ENCODE peak calls at places on chromosomes 7 and 10, in eight cellular contexts. One of them, this sample, is unnamed.

GRCh38 chr7:44515595-44516268 is 25.3 kb upstream of the NUDCD3 start:
- DNase-seq in mesothelial cell of epicardium: no peak
- DNase-seq in stimulated activated CD8-positive, alpha-beta memory T cell treated with anti-CD3 and anti-CD28 coated beads, Interleukin-7, amount 100 ng/mL, for 1 hour: no peak
- DNase-seq in Jurkat, Clone E6-1: no peak
- DNase-seq in HCEC 1CT: no peak
- DNase-seq in kidney: no peak
- DNase-seq in mesenchymal stem cell: no peak
- DNase-seq in WERI-Rb-1: no peak
- DNase-seq in this sample: no peak

GRCh38 chr10:100186253-100186780 is 488 bp upstream of the ERLIN1 start:
- DNase-seq in kidney: peak
- DNase-seq in Jurkat, Clone E6-1: no peak
- DNase-seq in WERI-Rb-1: peak
- DNase-seq in stimulated activated CD8-positive, alpha-beta memory T cell treated with anti-CD3 and anti-CD28 coated beads, Interleukin-7, amount 100 ng/mL, for 1 hour: no peak
- DNase-seq in mesenchymal stem cell: no peak
- DNase-seq in HCEC 1CT: peak
- DNase-seq in mesothelial cell of epicardium: no peak
- DNase-seq in this sample: no peak

GRCh38 chr7:14596421-14596820 is 306.1 kb downstream of the DGKB start:
- DNase-seq in WERI-Rb-1: no peak
- DNase-seq in kidney: no peak
- DNase-seq in stimulated activated CD8-positive, alpha-beta memory T cell treated with anti-CD3 and anti-CD28 coated beads, Interleukin-7, amount 100 ng/mL, for 1 hour: no peak
- DNase-seq in mesothelial cell of epicardium: no peak
- DNase-seq in Jurkat, Clone E6-1: no peak
- DNase-seq in mesenchymal stem cell: no peak
- DNase-seq in HCEC 1CT: peak
- DNase-seq in this sample: no peak

GRCh38 chr10:52485486-52485885 is 171.4 kb downstream of the DKK1 start:
- DNase-seq in mesenchymal stem cell: no peak
- DNase-seq in kidney: no peak
- DNase-seq in mesothelial cell of epicardium: no peak
- DNase-seq in Jurkat, Clone E6-1: no peak
- DNase-seq in WERI-Rb-1: no peak
- DNase-seq in HCEC 1CT: no peak
- DNase-seq in stimulated activated CD8-positive, alpha-beta memory T cell treated with anti-CD3 and anti-CD28 coated beads, Interleukin-7, amount 100 ng/mL, for 1 hour: no peak
- DNase-seq in this sample: no peak

GRCh38 chr10:69232252-69232651 is 12.1 kb downstream of the HKDC1 start:
- DNase-seq in HCEC 1CT: peak
- DNase-seq in kidney: no peak
- DNase-seq in stimulated activated CD8-positive, alpha-beta memory T cell treated with anti-CD3 and anti-CD28 coated beads, Interleukin-7, amount 100 ng/mL, for 1 hour: no peak
- DNase-seq in mesenchymal stem cell: peak
- DNase-seq in Jurkat, Clone E6-1: no peak
- DNase-seq in WERI-Rb-1: no peak
- DNase-seq in mesothelial cell of epicardium: no peak
- DNase-seq in this sample: no peak

GRCh38 chr7:15167912-15168311 is 265.4 kb upstream of the DGKB start:
- DNase-seq in HCEC 1CT: no peak
- DNase-seq in kidney: no peak
- DNase-seq in WERI-Rb-1: no peak
- DNase-seq in stimulated activated CD8-positive, alpha-beta memory T cell treated with anti-CD3 and anti-CD28 coated beads, Interleukin-7, amount 100 ng/mL, for 1 hour: no peak
- DNase-seq in Jurkat, Clone E6-1: no peak
- DNase-seq in mesothelial cell of epicardium: no peak
- DNase-seq in mesenchymal stem cell: no peak
- DNase-seq in this sample: no peak

GRCh38 chr7:15544050-15544449 is 17.8 kb downstream of the AGMO start:
- DNase-seq in mesothelial cell of epicardium: no peak
- DNase-seq in HCEC 1CT: no peak
- DNase-seq in WERI-Rb-1: no peak
- DNase-seq in Jurkat, Clone E6-1: no peak
- DNase-seq in mesenchymal stem cell: no peak
- DNase-seq in kidney: no peak
- DNase-seq in stimulated activated CD8-positive, alpha-beta memory T cell treated with anti-CD3 and anti-CD28 coated beads, Interleukin-7, amount 100 ng/mL, for 1 hour: no peak
- DNase-seq in this sample: no peak

GRCh38 chr7:32179567-32179966 is 109.4 kb upstream of the PDE1C start:
- DNase-seq in Jurkat, Clone E6-1: no peak
- DNase-seq in HCEC 1CT: peak
- DNase-seq in mesenchymal stem cell: peak
- DNase-seq in WERI-Rb-1: no peak
- DNase-seq in kidney: no peak
- DNase-seq in stimulated activated CD8-positive, alpha-beta memory T cell treated with anti-CD3 and anti-CD28 coated beads, Interleukin-7, amount 100 ng/mL, for 1 hour: no peak
- DNase-seq in mesothelial cell of epicardium: no peak
- DNase-seq in this sample: no peak

GRCh38 chr10:109374215-109374614 is 549.1 kb downstream of the XPNPEP1 start:
- DNase-seq in HCEC 1CT: peak
- DNase-seq in kidney: no peak
- DNase-seq in stimulated activated CD8-positive, alpha-beta memory T cell treated with anti-CD3 and anti-CD28 coated beads, Interleukin-7, amount 100 ng/mL, for 1 hour: no peak
- DNase-seq in WERI-Rb-1: no peak
- DNase-seq in mesothelial cell of epicardium: no peak
- DNase-seq in Jurkat, Clone E6-1: no peak
- DNase-seq in mesenchymal stem cell: peak
- DNase-seq in this sample: no peak

GRCh38 chr10:121183241-121183640 is 332.1 kb downstream of the WDR11 start:
- DNase-seq in HCEC 1CT: no peak
- DNase-seq in WERI-Rb-1: peak
- DNase-seq in mesenchymal stem cell: no peak
- DNase-seq in stimulated activated CD8-positive, alpha-beta memory T cell treated with anti-CD3 and anti-CD28 coated beads, Interleukin-7, amount 100 ng/mL, for 1 hour: no peak
- DNase-seq in mesothelial cell of epicardium: no peak
- DNase-seq in Jurkat, Clone E6-1: no peak
- DNase-seq in kidney: no peak
- DNase-seq in this sample: no peak